ENCODE peak calls at places on chromosomes 11 and 22, in four cellular contexts. J is myocyte, H is NCI-H460, G is T1000. V is an unnamed sample.

GRCh38 chr22:21762712-21763581 is 27.4 kb upstream of the YPEL1 start:
- DNase-seq in J (peak), H (no peak), G (no peak), V (no peak)

GRCh38 chr11:46413755-46414465 is 22.3 kb upstream of the CHRM4 start:
- DNase-seq in J (peak), H (no peak), G (no peak), V (no peak)

GRCh38 chr11:38950882-38951281 is 2352.8 kb upstream of the RAG2 start:
- DNase-seq in J (no peak), H (no peak), G (no peak), V (no peak)

GRCh38 chr11:2818503-2818902 is 67.1 kb downstream of the CDKN1C start:
- DNase-seq in J (peak), H (no peak), G (no peak), V (no peak)

GRCh38 chr11:73784734-73785133 is 2.9 kb upstream of the MRPL48 start:
- DNase-seq in J (no peak), H (no peak), G (no peak), V (no peak)

GRCh38 chr11:101765932-101766331 is 148.9 kb upstream of the CEP126 start:
- DNase-seq in J (no peak), H (no peak), G (no peak), V (no peak)

GRCh38 chr11:44621140-44621681 is 55.7 kb downstream of the CD82 start:
- DNase-seq in J (peak), H (peak), G (no peak), V (no peak)

GRCh38 chr11:69546735-69547370 is 65.4 kb downstream of the LINC01488 start:
- DNase-seq in J (no peak), H (no peak), G (no peak), V (no peak)

GRCh38 chr11:35250631-35251030 is 111.7 kb downstream of the CD44 start:
- DNase-seq in J (no peak), H (no peak), G (no peak), V (no peak)

GRCh38 chr11:102467853-102468580 is 15.5 kb upstream of the TMEM123 start:
- DNase-seq in J (no peak), H (no peak), G (no peak), V (no peak)

GRCh38 chr11:65633390-65634139 is 4.3 kb upstream of the SIPA1 start:
- DNase-seq in J (no peak), H (no peak), G (no peak), V (no peak)

GRCh38 chr11:34427171-34427805 is 11.4 kb upstream of the CAT start:
- DNase-seq in J (peak), H (peak), G (peak), V (no peak)

GRCh38 chr22:44671742-44672141 is 30.3 kb upstream of the PRR5 start:
- DNase-seq in J (no peak), H (no peak), G (no peak), V (no peak)

V was measured in keratinocyte.